ENCODE peak calls at places on chromosomes 5 and 9, in seven cellular contexts. One of them, this sample, is unnamed.

GRCh38 chr5:146995878-146996277 is 117.3 kb upstream of the PPP2R2B start:
- DNase-seq in mammary epithelial cell: no peak
- DNase-seq in effector memory CD8-positive, alpha-beta T cell: no peak
- DNase-seq in HEK293T: no peak
- DNase-seq in colonic mucosa: no peak
- DNase-seq in COR-L47: no peak
- DNase-seq in T47D: no peak
- DNase-seq in this sample: no peak

GRCh38 chr9:122904823-122905710 is at the start of gene RC3H2:
- DNase-seq in mammary epithelial cell: peak; percentile 100
- DNase-seq in effector memory CD8-positive, alpha-beta T cell: peak; percentile 96
- DNase-seq in HEK293T: peak; percentile 96
- DNase-seq in colonic mucosa: peak; percentile 99
- DNase-seq in COR-L47: peak; percentile 99
- DNase-seq in T47D: peak; percentile 84
- DNase-seq in this sample: peak; percentile 99

GRCh38 chr9:129489838-129490582 is 130.9 kb downstream of the C9orf50 start:
- DNase-seq in mammary epithelial cell: no peak
- DNase-seq in effector memory CD8-positive, alpha-beta T cell: peak; percentile 53
- DNase-seq in HEK293T: no peak
- DNase-seq in colonic mucosa: no peak
- DNase-seq in COR-L47: no peak
- DNase-seq in T47D: no peak
- DNase-seq in this sample: no peak

GRCh38 chr9:97714435-97714834 is 17.3 kb upstream of the XPA start:
- DNase-seq in mammary epithelial cell: peak; percentile 97
- DNase-seq in effector memory CD8-positive, alpha-beta T cell: no peak
- DNase-seq in HEK293T: no peak
- DNase-seq in colonic mucosa: no peak
- DNase-seq in COR-L47: no peak
- DNase-seq in T47D: no peak
- DNase-seq in this sample: no peak

GRCh38 chr5:154755361-154756202 is at the start of gene LARP1:
- DNase-seq in mammary epithelial cell: peak; percentile 39
- DNase-seq in effector memory CD8-positive, alpha-beta T cell: peak; percentile 8
- DNase-seq in HEK293T: no peak
- DNase-seq in colonic mucosa: peak; percentile 40
- DNase-seq in COR-L47: peak; percentile 48
- DNase-seq in T47D: peak; percentile 45
- DNase-seq in this sample: no peak

GRCh38 chr5:135033026-135033861 is 784 bp downstream of the PITX1 start:
- DNase-seq in mammary epithelial cell: peak; percentile 75
- DNase-seq in effector memory CD8-positive, alpha-beta T cell: no peak
- DNase-seq in HEK293T: peak; percentile 49
- DNase-seq in colonic mucosa: no peak
- DNase-seq in COR-L47: peak; percentile 34
- DNase-seq in T47D: no peak
- DNase-seq in this sample: peak; percentile 25

GRCh38 chr9:2066312-2067273 is 51.4 kb downstream of the SMARCA2 start:
- DNase-seq in mammary epithelial cell: no peak
- DNase-seq in effector memory CD8-positive, alpha-beta T cell: no peak
- DNase-seq in HEK293T: no peak
- DNase-seq in colonic mucosa: no peak
- DNase-seq in COR-L47: peak; percentile 13
- DNase-seq in T47D: no peak
- DNase-seq in this sample: no peak

GRCh38 chr5:2515180-2515809 is 236.2 kb downstream of the IRX2 start:
- DNase-seq in mammary epithelial cell: no peak
- DNase-seq in effector memory CD8-positive, alpha-beta T cell: no peak
- DNase-seq in HEK293T: no peak
- DNase-seq in colonic mucosa: no peak
- DNase-seq in COR-L47: no peak
- DNase-seq in T47D: no peak
- DNase-seq in this sample: no peak

GRCh38 chr5:160929343-160929742 is 77.3 kb upstream of the ATP10B start:
- DNase-seq in mammary epithelial cell: no peak
- DNase-seq in effector memory CD8-positive, alpha-beta T cell: no peak
- DNase-seq in HEK293T: no peak
- DNase-seq in colonic mucosa: peak; percentile 88
- DNase-seq in COR-L47: no peak
- DNase-seq in T47D: no peak
- DNase-seq in this sample: no peak

GRCh38 chr5:169164481-169164925 is 136.4 kb downstream of the SLIT3 start:
- DNase-seq in mammary epithelial cell: peak; percentile 97
- DNase-seq in effector memory CD8-positive, alpha-beta T cell: no peak
- DNase-seq in HEK293T: no peak
- DNase-seq in colonic mucosa: no peak
- DNase-seq in COR-L47: no peak
- DNase-seq in T47D: no peak
- DNase-seq in this sample: no peak

GRCh38 chr5:149198148-149198547 is 56.9 kb downstream of the ABLIM3 start:
- DNase-seq in mammary epithelial cell: no peak
- DNase-seq in effector memory CD8-positive, alpha-beta T cell: no peak
- DNase-seq in HEK293T: no peak
- DNase-seq in colonic mucosa: no peak
- DNase-seq in COR-L47: no peak
- DNase-seq in T47D: no peak
- DNase-seq in this sample: no peak

GRCh38 chr9:121930970-121931369 is 162.1 kb downstream of the TTLL11 start:
- DNase-seq in mammary epithelial cell: no peak
- DNase-seq in effector memory CD8-positive, alpha-beta T cell: no peak
- DNase-seq in HEK293T: no peak
- DNase-seq in colonic mucosa: no peak
- DNase-seq in COR-L47: no peak
- DNase-seq in T47D: no peak
- DNase-seq in this sample: peak; percentile 25

GRCh38 chr9:35954942-35955546 is 2.9 kb downstream of the OR2S2 start:
- DNase-seq in mammary epithelial cell: peak; percentile 63
- DNase-seq in effector memory CD8-positive, alpha-beta T cell: peak; percentile 34
- DNase-seq in HEK293T: peak; percentile 74
- DNase-seq in colonic mucosa: peak; percentile 71
- DNase-seq in COR-L47: peak; percentile 59
- DNase-seq in T47D: peak; percentile 18
- DNase-seq in this sample: peak; percentile 82

GRCh38 chr5:45264447-45264846 is 431.7 kb downstream of the HCN1 start:
- DNase-seq in mammary epithelial cell: no peak
- DNase-seq in effector memory CD8-positive, alpha-beta T cell: no peak
- DNase-seq in HEK293T: no peak
- DNase-seq in colonic mucosa: no peak
- DNase-seq in COR-L47: no peak
- DNase-seq in T47D: no peak
- DNase-seq in this sample: no peak

GRCh38 chr9:35604578-35605335 is at the start of gene TESK1:
- DNase-seq in mammary epithelial cell: peak; percentile 79
- DNase-seq in effector memory CD8-positive, alpha-beta T cell: peak; percentile 79
- DNase-seq in HEK293T: peak; percentile 82
- DNase-seq in colonic mucosa: peak; percentile 83
- DNase-seq in COR-L47: peak; percentile 66
- DNase-seq in T47D: peak; percentile 68
- DNase-seq in this sample: peak; percentile 51

This sample was measured in NCI-H1105 treated with DMSO at 0.1 percent for 48 hours.